ENCODE peak calls at places on chromosome 4, in eight cellular contexts. L is GM10248; N is activated T-cell treated with anti-CD3 and anti-CD28 coated beads for 48 hours; K is Right ventricle myocardium inferior; D is MV-4-11; V is HCEC 1CT; I is activated CD8-positive, alpha-beta memory T cell treated with anti-CD3 and anti-CD28 coated beads for 48 hours; C is NCI-H1092. Z is an unnamed sample.

GRCh38 chr4:122901621-122902020 is 20.8 kb downstream of the NUDT6 start:
- DNase-seq in L (no peak), N (no peak), K (no peak), D (no peak), V (no peak), I (no peak), C (no peak), Z (no peak)

GRCh38 chr4:141686146-141686775 is 49.9 kb downstream of the IL15 start:
- DNase-seq in L (no peak), N (no peak), K (no peak), D (peak), V (peak), I (no peak), C (peak), Z (no peak)

GRCh38 chr4:134019657-134020056 is 181.9 kb downstream of the PABPC4L start:
- DNase-seq in L (no peak), N (no peak), K (no peak), D (no peak), V (no peak), I (no peak), C (no peak), Z (no peak)

GRCh38 chr4:8618421-8618820 is 25.9 kb downstream of the CPZ start:
- DNase-seq in L (no peak), N (no peak), K (peak), D (no peak), V (no peak), I (no peak), C (no peak), Z (peak)

GRCh38 chr4:120977435-120977997 is 55.0 kb upstream of the PRDM5 start:
- DNase-seq in L (peak), N (no peak), K (no peak), D (peak), V (peak), I (no peak), C (no peak), Z (no peak)

GRCh38 chr4:1491630-1492457 is 85.6 kb upstream of the NKX1-1 start:
- DNase-seq in L (no peak), N (no peak), K (peak), D (no peak), V (no peak), I (no peak), C (no peak), Z (no peak)

GRCh38 chr4:176277162-176277904 is 8.3 kb upstream of the ASB5 start:
- DNase-seq in L (peak), N (no peak), K (no peak), D (peak), V (peak), I (no peak), C (peak), Z (peak)

GRCh38 chr4:162793571-162793970 is 373.1 kb downstream of the NAF1 start:
- DNase-seq in L (no peak), N (no peak), K (no peak), D (no peak), V (no peak), I (no peak), C (no peak), Z (no peak)

Z was measured in Right ventricle myocardium superior.